ENCODE peak calls at places on chromosomes 2 and 18, in nine cellular contexts. One of them, this sample, is unnamed.
A peak's percentile ranks its signal among the peaks of the same experiment; 100 is the strongest.

GRCh38 chr18:75735291-75735690 is 307.8 kb upstream of the SMIM21 start:
- DNase-seq in pancreas: no peak
- DNase-seq in CD4-positive, alpha-beta memory T cell: no peak
- DNase-seq in gastrocnemius medialis: no peak
- DNase-seq in foreskin fibroblast: no peak
- DNase-seq in cardiac fibroblast: no peak
- DNase-seq in NT2/D1: no peak
- DNase-seq in brain microvascular endothelial cell: no peak
- DNase-seq in MM.1S: no peak
- DNase-seq in this sample: no peak

GRCh38 chr2:191366199-191366598 is 121.0 kb downstream of the MYO1B start:
- DNase-seq in pancreas: no peak
- DNase-seq in CD4-positive, alpha-beta memory T cell: no peak
- DNase-seq in gastrocnemius medialis: no peak
- DNase-seq in foreskin fibroblast: peak; percentile 82
- DNase-seq in cardiac fibroblast: peak; percentile 74
- DNase-seq in NT2/D1: no peak
- DNase-seq in brain microvascular endothelial cell: peak; percentile 76
- DNase-seq in MM.1S: no peak
- DNase-seq in this sample: no peak

GRCh38 chr2:201968476-201968875 is 65.2 kb upstream of the FZD7 start:
- DNase-seq in pancreas: no peak
- DNase-seq in CD4-positive, alpha-beta memory T cell: no peak
- DNase-seq in gastrocnemius medialis: no peak
- DNase-seq in foreskin fibroblast: no peak
- DNase-seq in cardiac fibroblast: no peak
- DNase-seq in NT2/D1: no peak
- DNase-seq in brain microvascular endothelial cell: no peak
- DNase-seq in MM.1S: no peak
- DNase-seq in this sample: no peak

GRCh38 chr18:35049111-35050003 is 8.1 kb downstream of the MAPRE2 start:
- DNase-seq in pancreas: no peak
- DNase-seq in CD4-positive, alpha-beta memory T cell: no peak
- DNase-seq in gastrocnemius medialis: no peak
- DNase-seq in foreskin fibroblast: peak; percentile 30
- DNase-seq in cardiac fibroblast: peak; percentile 27
- DNase-seq in NT2/D1: no peak
- DNase-seq in brain microvascular endothelial cell: no peak
- DNase-seq in MM.1S: no peak
- DNase-seq in this sample: no peak

GRCh38 chr2:1989216-1989615 is 244.9 kb upstream of the PXDN start:
- DNase-seq in pancreas: no peak
- DNase-seq in CD4-positive, alpha-beta memory T cell: no peak
- DNase-seq in gastrocnemius medialis: no peak
- DNase-seq in foreskin fibroblast: no peak
- DNase-seq in cardiac fibroblast: no peak
- DNase-seq in NT2/D1: no peak
- DNase-seq in brain microvascular endothelial cell: no peak
- DNase-seq in MM.1S: no peak
- DNase-seq in this sample: no peak

GRCh38 chr2:25331686-25332365 is 9.9 kb downstream of the DNMT3A start:
- DNase-seq in pancreas: no peak
- DNase-seq in CD4-positive, alpha-beta memory T cell: no peak
- DNase-seq in gastrocnemius medialis: no peak
- DNase-seq in foreskin fibroblast: peak; percentile 43
- DNase-seq in cardiac fibroblast: peak; percentile 32
- DNase-seq in NT2/D1: no peak
- DNase-seq in brain microvascular endothelial cell: no peak
- DNase-seq in MM.1S: no peak
- DNase-seq in this sample: no peak

GRCh38 chr2:136238214-136238551 is 120.2 kb upstream of the CXCR4 start:
- DNase-seq in pancreas: no peak
- DNase-seq in CD4-positive, alpha-beta memory T cell: no peak
- DNase-seq in gastrocnemius medialis: no peak
- DNase-seq in foreskin fibroblast: peak; percentile 4
- DNase-seq in cardiac fibroblast: peak; percentile 78
- DNase-seq in NT2/D1: no peak
- DNase-seq in brain microvascular endothelial cell: no peak
- DNase-seq in MM.1S: peak; percentile 30
- DNase-seq in this sample: no peak

GRCh38 chr2:70995227-70995729 is 605 bp upstream of the TEX261 start:
- DNase-seq in pancreas: no peak
- DNase-seq in CD4-positive, alpha-beta memory T cell: peak; percentile 62
- DNase-seq in gastrocnemius medialis: no peak
- DNase-seq in foreskin fibroblast: peak; percentile 70
- DNase-seq in cardiac fibroblast: peak; percentile 37
- DNase-seq in NT2/D1: no peak
- DNase-seq in brain microvascular endothelial cell: no peak
- DNase-seq in MM.1S: peak; percentile 82
- DNase-seq in this sample: peak; percentile 75

GRCh38 chr2:65033178-65033577 is 23.0 kb upstream of the CEP68 start:
- DNase-seq in pancreas: no peak
- DNase-seq in CD4-positive, alpha-beta memory T cell: no peak
- DNase-seq in gastrocnemius medialis: no peak
- DNase-seq in foreskin fibroblast: no peak
- DNase-seq in cardiac fibroblast: peak; percentile 29
- DNase-seq in NT2/D1: no peak
- DNase-seq in brain microvascular endothelial cell: no peak
- DNase-seq in MM.1S: peak; percentile 66
- DNase-seq in this sample: peak; percentile 57

GRCh38 chr2:17226941-17227340 is 291.3 kb downstream of the RAD51AP2 start:
- DNase-seq in pancreas: no peak
- DNase-seq in CD4-positive, alpha-beta memory T cell: no peak
- DNase-seq in gastrocnemius medialis: no peak
- DNase-seq in foreskin fibroblast: peak; percentile 28
- DNase-seq in cardiac fibroblast: no peak
- DNase-seq in NT2/D1: no peak
- DNase-seq in brain microvascular endothelial cell: no peak
- DNase-seq in MM.1S: no peak
- DNase-seq in this sample: no peak

DNA sequence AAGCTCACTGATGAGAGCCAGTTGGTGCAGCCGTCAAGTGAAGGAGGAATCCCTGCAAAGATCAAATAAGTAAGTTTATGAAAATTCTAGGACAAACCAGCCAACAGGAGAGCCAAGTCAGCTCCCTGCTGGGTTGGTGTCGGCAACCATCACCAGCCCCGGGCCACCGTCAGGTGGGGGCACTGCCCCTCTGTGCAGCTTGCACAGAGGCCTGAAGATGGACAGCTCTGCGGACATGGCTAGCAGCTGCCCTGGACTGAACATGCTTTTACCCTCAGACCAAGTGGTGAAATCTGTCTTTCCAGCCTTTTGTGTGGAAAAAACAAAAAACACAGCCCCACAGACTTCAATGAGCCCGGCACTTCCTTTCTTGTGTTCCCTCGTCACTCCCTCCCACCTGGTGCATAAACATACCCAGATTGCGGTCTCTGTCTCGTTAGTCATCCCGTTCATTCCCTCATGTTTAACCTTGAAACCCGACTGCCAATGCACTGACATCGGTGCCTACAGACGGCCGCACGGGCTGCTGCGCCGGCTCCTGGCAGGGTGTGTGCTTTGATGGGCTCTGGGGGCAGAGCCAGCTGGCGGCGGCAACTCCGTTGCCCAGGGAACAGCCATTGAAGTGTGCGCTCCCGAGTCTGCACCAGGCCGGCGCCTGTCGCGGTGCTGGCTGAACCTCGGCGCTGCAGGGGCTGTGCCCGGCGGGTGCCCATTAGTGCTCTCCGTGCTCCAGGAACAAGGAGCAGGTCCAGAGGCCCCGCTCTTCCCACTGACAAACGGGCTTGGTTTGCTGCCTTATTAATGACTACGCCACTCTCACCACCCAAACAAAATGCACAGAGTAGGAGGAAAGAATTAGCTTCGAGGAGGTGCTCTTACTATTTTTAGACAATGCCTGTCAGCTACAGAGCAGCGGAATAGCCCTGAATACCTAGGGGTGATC is 95.3 kb downstream of the EIPR1 start:
- DNase-seq in pancreas: no peak
- DNase-seq in CD4-positive, alpha-beta memory T cell: no peak
- DNase-seq in gastrocnemius medialis: peak; percentile 38
- DNase-seq in foreskin fibroblast: peak; percentile 68
- DNase-seq in cardiac fibroblast: no peak
- DNase-seq in NT2/D1: no peak
- DNase-seq in brain microvascular endothelial cell: peak; percentile 11
- DNase-seq in MM.1S: no peak
- DNase-seq in this sample: no peak
- H3K4me3 ChIP-seq in pancreas: no peak overlapping the region
- H3K4me3 ChIP-seq in CD4-positive, alpha-beta memory T cell: no peak overlapping the region
- H3K4me3 ChIP-seq in gastrocnemius medialis: no peak overlapping the region
- H3K4me3 ChIP-seq in foreskin fibroblast: no peak overlapping the region
- H3K4me3 ChIP-seq in cardiac fibroblast: no peak overlapping the region
- H3K4me3 ChIP-seq in NT2/D1: no peak overlapping the region
- H3K4me3 ChIP-seq in brain microvascular endothelial cell: no peak overlapping the region
- H3K4me3 ChIP-seq in MM.1S: no peak overlapping the region
- H3K4me3 ChIP-seq in this sample: no peak overlapping the region

DNA sequence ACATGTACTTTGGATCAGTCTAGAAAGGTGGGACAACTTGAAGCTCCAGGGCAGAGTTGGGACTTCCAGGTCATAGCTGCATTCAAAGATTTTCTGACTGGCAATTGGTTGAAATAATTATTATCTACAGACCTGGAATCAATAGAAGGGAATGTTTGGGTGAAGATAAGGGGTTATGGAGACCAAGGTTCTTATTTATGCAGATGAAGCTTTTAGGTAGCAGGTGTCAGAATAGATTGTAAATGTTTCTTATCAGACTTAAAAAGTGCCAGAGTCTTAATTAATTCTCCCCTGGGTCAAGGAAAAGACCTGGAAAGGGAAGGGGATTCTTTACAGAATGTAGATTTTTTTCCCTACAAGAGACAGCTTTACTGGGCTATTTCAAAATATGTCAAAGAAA is 19.9 kb downstream of the RPIA start:
- DNase-seq in pancreas: no peak
- DNase-seq in CD4-positive, alpha-beta memory T cell: no peak
- DNase-seq in gastrocnemius medialis: no peak
- DNase-seq in foreskin fibroblast: no peak
- DNase-seq in cardiac fibroblast: no peak
- DNase-seq in NT2/D1: no peak
- DNase-seq in brain microvascular endothelial cell: no peak
- DNase-seq in MM.1S: no peak
- DNase-seq in this sample: no peak
- H3K4me3 ChIP-seq in pancreas: no peak overlapping the region
- H3K4me3 ChIP-seq in CD4-positive, alpha-beta memory T cell: no peak overlapping the region
- H3K4me3 ChIP-seq in gastrocnemius medialis: no peak overlapping the region
- H3K4me3 ChIP-seq in foreskin fibroblast: no peak overlapping the region
- H3K4me3 ChIP-seq in cardiac fibroblast: no peak overlapping the region
- H3K4me3 ChIP-seq in NT2/D1: no peak overlapping the region
- H3K4me3 ChIP-seq in brain microvascular endothelial cell: no peak overlapping the region
- H3K4me3 ChIP-seq in MM.1S: no peak overlapping the region
- H3K4me3 ChIP-seq in this sample: no peak overlapping the region

DNA sequence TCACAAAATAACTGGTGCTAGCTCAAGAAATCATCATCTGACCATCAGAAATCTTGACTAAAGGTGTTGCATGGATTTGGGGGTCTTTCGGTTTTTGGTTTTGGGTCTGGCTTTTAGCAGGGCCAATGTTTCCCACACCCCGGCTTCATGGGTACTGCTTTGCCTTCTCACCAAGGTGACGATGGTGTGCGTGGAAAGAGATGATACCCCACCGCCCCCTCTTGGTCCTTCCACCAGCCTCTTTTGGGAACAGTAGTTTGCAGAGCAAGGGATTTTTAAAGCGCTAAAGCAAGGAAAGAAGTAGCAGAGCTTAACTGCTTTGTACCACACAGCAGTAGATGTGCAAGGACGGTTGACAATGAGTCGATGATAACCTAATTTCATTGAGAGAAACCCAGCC is 42.3 kb downstream of the BOLA3 start:
- DNase-seq in pancreas: no peak
- DNase-seq in CD4-positive, alpha-beta memory T cell: no peak
- DNase-seq in gastrocnemius medialis: no peak
- DNase-seq in foreskin fibroblast: no peak
- DNase-seq in cardiac fibroblast: no peak
- DNase-seq in NT2/D1: no peak
- DNase-seq in brain microvascular endothelial cell: no peak
- DNase-seq in MM.1S: no peak
- DNase-seq in this sample: no peak
- H3K4me3 ChIP-seq in pancreas: no peak overlapping the region
- H3K4me3 ChIP-seq in CD4-positive, alpha-beta memory T cell: no peak overlapping the region
- H3K4me3 ChIP-seq in gastrocnemius medialis: no peak overlapping the region
- H3K4me3 ChIP-seq in foreskin fibroblast: no peak overlapping the region
- H3K4me3 ChIP-seq in cardiac fibroblast: no peak overlapping the region
- H3K4me3 ChIP-seq in NT2/D1: no peak overlapping the region
- H3K4me3 ChIP-seq in brain microvascular endothelial cell: no peak overlapping the region
- H3K4me3 ChIP-seq in MM.1S: no peak overlapping the region
- H3K4me3 ChIP-seq in this sample: no peak overlapping the region

DNA sequence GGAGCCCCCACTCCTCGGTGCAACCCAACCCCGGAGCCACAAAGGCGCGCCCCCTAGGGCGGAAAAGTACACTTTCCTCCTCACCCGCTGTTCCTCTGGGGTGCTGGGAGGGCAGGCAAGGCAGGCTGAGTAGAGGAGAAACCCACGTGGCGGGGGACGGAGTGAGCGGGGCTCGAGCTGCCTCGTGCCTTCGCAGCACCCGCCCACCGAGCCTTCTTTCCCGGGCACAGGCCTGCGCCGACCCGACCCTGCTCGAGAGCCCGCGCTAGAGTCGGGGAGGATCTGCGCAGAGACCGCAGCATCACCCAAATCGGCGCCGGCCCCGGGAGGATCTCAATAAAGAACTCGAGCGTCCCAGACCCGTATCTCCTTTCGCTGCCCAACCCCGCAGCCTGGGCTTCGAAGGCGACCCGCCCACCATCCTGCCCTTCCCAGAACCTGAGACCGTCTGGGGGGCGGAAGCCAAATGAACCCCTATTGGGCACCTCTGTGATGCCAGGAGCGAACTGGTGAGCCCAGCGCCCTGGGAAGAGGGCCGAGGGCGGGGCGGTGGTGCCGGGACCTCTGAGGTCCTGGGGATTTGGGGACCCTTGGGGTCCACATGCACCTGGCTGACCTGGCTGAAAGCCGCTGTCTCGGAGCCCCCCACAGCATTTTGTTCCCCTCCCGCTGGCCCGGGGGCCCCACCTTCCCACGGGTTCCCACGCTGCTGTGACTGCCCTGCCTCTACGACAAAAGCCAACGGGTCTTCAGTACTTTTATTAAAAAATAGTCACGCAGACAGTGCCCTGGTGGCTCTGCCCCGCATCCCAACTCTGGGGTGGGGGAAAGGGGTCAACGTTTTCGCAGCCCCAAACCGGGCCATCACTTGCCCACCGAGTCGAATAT is 1.3 kb downstream of the UCN start:
- DNase-seq in pancreas: peak; percentile 61
- DNase-seq in CD4-positive, alpha-beta memory T cell: no peak
- DNase-seq in gastrocnemius medialis: no peak
- DNase-seq in foreskin fibroblast: peak; percentile 40
- DNase-seq in cardiac fibroblast: no peak
- DNase-seq in NT2/D1: no peak
- DNase-seq in brain microvascular endothelial cell: no peak
- DNase-seq in MM.1S: no peak
- DNase-seq in this sample: no peak
- H3K4me3 ChIP-seq in pancreas: no peak overlapping the region
- H3K4me3 ChIP-seq in CD4-positive, alpha-beta memory T cell: no peak overlapping the region
- H3K4me3 ChIP-seq in gastrocnemius medialis: no peak overlapping the region
- H3K4me3 ChIP-seq in foreskin fibroblast: no peak overlapping the region
- H3K4me3 ChIP-seq in cardiac fibroblast: no peak overlapping the region
- H3K4me3 ChIP-seq in NT2/D1: no peak overlapping the region
- H3K4me3 ChIP-seq in brain microvascular endothelial cell: no peak overlapping the region
- H3K4me3 ChIP-seq in MM.1S: no peak overlapping the region
- H3K4me3 ChIP-seq in this sample: no peak overlapping the region

This sample was measured in Jurkat, Clone E6-1.